ENCODE peak calls at places on chromosomes 6 and 20, in four cellular contexts. I is AG10803, D is WERI-Rb-1, S is fibroblast of pulmonary artery. N is an unnamed sample.

GRCh38 chr20:36307412-36308317 is 1.5 kb downstream of the DLGAP4 start:
- DNase-seq in I (no peak), D (no peak), S (no peak), N (no peak)

GRCh38 chr20:36866681-36867485 is 9.1 kb upstream of the TLDC2 start:
- DNase-seq in I (peak), D (no peak), S (no peak), N (peak)

GRCh38 chr20:51340451-51340840 is 202.1 kb downstream of the NFATC2 start:
- DNase-seq in S (no peak), I (no peak), D (no peak), N (no peak)

GRCh38 chr20:36097331-36097730 is 57.2 kb upstream of the EPB41L1 start:
- DNase-seq in I (peak), S (peak), D (no peak), N (peak)

GRCh38 chr6:149082320-149082719 is 235.2 kb upstream of the TAB2 start:
- DNase-seq in I (peak), S (peak), D (peak), N (peak)

GRCh38 chr6:169944415-169944814 is 193.0 kb downstream of the ERMARD start:
- DNase-seq in D (no peak), S (no peak), I (no peak), N (no peak)

GRCh38 chr6:20192625-20193024 is 19.6 kb downstream of the MBOAT1 start:
- DNase-seq in D (no peak), I (no peak), S (no peak), N (no peak)

GRCh38 chr6:29011276-29011734 is 6.2 kb upstream of the ZNF311 start:
- DNase-seq in S (peak), D (peak), I (peak), N (peak)

GRCh38 chr20:60302875-60303274 is 344.7 kb downstream of the CDH26 start:
- DNase-seq in I (no peak), S (no peak), D (no peak), N (no peak)

GRCh38 chr20:3616250-3616649 is 46.9 kb downstream of the GFRA4 start:
- DNase-seq in D (no peak), S (peak), I (peak), N (no peak)

GRCh38 chr6:94769197-94769596 is 808.1 kb upstream of the MANEA start:
- DNase-seq in D (no peak), S (no peak), I (no peak), N (no peak)

GRCh38 chr20:23061262-23061661 is 11.8 kb upstream of the THBD start:
- DNase-seq in D (no peak), S (no peak), I (no peak), N (no peak)

GRCh38 chr6:12290490-12290820 is 294 bp downstream of the EDN1 start:
- DNase-seq in I (no peak), D (no peak), S (no peak), N (no peak)
- H3K4me3 ChIP-seq in I (peak), D (peak), S (peak), N (peak)

GRCh38 chr6:31271641-31272357 is at the start of gene HLA-C:
- DNase-seq in D (peak), S (peak), I (peak), N (peak)
- TF ChIP-seq CTCF in D (peak), S (peak), I (no peak), N (peak)

GRCh38 chr20:62581806-62582205 is 60.5 kb upstream of the SLCO4A1 start:
- DNase-seq in I (no peak), D (no peak), S (no peak), N (no peak)
- H3K4me3 ChIP-seq in I (no peak), D (no peak), S (no peak), N (no peak)

GRCh38 chr6:99241905-99242534 is 107.5 kb downstream of the FAXC start:
- DNase-seq in I (peak), D (peak), S (peak), N (peak)
- TF ChIP-seq CTCF in I (peak), D (peak), S (peak), N (peak)

GRCh38 chr6:30356519-30356918 is 11.6 kb downstream of the RPP21 start:
- DNase-seq in I (no peak), D (no peak), S (no peak), N (no peak)

GRCh38 chr6:30359276-30359675 is 14.3 kb downstream of the RPP21 start:
- DNase-seq in I (no peak), D (peak), S (no peak), N (no peak)

GRCh38 chr6:30360139-30360538 is 15.2 kb downstream of the RPP21 start:
- DNase-seq in D (peak), S (no peak), I (no peak), N (no peak)

GRCh38 chr6:30358340-30358679 is 13.4 kb downstream of the RPP21 start:
- DNase-seq in D (no peak), I (no peak), S (no peak), N (no peak)

DNA sequence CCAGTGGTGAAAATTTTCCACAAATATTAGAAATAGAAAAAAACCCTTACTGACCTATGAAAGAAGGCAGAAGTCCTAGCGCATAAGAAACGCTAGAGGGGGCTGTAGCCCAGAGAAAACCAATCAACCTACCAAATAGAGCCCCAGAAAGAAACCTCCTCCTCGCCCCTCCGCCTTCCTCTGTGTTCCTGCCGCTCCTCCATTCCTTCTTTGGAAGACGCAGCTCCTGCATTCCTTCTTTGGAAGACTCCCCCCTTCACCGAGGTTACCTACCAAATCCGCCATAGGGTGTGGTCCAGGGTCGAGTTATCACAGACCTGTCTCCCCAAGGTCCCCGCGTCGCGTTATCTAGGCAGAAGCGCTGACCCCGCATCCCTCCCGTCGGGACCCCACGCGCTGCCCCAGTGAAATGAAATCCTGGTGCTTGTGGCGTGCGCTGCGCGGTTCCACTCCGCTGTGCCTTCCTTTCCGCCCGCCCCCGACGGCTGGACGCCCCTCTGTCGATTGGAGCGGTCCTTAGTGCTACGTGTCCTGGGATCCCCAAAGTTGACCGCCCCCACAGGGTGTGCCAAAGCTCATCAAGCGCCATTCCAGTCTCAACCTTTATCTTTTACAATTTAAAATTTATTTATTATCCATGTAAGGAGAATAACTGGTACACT is 12.9 kb downstream of the RPP21 start:
- DNase-seq in D (peak), S (peak), I (peak), N (peak)
- H3K4me3 ChIP-seq in D (no peak), S (peak), I (peak), N (peak)

GRCh38 chr6:76165471-76166221 is 93.2 kb upstream of the IMPG1 start:
- DNase-seq in I (no peak), S (no peak), D (no peak), N (no peak)

GRCh38 chr6:76162811-76163210 is 90.3 kb upstream of the IMPG1 start:
- DNase-seq in D (no peak), S (no peak), I (no peak), N (no peak)

GRCh38 chr6:76166297-76166696 is 93.8 kb upstream of the IMPG1 start:
- DNase-seq in I (no peak), D (no peak), S (no peak), N (no peak)

DNA sequence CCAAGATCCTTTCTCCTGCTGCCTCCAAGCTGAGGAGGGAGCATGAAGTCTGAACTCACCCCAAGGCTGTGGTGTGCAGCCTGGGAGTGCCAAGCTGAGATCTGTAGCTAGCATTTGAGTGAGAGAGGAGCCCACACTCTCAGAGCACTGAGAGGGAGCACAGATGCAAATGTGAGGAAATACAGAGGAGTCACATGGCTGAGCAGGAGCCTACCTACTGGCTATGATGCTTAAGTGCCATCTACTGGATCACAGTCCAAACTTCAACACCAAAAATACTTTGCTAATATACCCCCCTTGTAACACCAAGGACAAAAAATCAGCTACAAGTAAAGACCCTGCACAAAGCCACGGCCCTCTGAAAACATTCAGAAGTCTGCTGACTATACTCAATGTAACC is 94.4 kb upstream of the IMPG1 start:
- DNase-seq in D (no peak), S (no peak), I (no peak), N (no peak)
- TF ChIP-seq CTCF in D (peak), S (no peak), I (no peak), N (no peak)

DNA sequence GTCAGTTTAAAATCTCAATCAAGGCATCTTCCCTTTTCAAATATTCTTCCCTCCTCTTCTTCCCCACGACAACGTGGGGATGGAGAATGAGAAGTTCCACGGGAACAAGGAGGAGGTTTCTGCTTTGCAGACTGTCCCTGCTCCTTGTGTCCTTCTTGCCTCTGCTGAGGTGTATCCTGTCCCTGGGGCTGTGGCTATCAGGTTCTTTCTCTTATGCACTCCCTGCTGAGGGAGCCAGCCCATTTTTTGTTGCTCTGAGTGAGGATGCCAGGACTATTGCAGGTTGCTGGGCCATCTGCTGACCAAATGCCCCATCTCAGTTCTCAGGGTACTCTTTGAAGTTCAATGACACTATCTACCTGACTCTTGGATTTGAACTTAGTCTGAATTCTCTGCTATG is 533.6 kb downstream of the RNF144B start:
- DNase-seq in I (no peak), D (no peak), S (no peak), N (no peak)
- H3K4me3 ChIP-seq in I (no peak), D (no peak), S (no peak), N (no peak)

GRCh38 chr20:13302647-13303425 is 81.8 kb downstream of the ISM1 start:
- DNase-seq in I (peak), S (peak), D (peak), N (peak)
- TF ChIP-seq CTCF in I (peak), S (peak), D (peak), N (peak)

N was measured in cardiac fibroblast.